ENCODE peak calls at places on chromosomes 12 and 14, in four cellular contexts. I is A549, R is IMR-90, T is HCT116. A is an unnamed sample.

GRCh38 chr12:16325426-16325825 is 22.0 kb upstream of the MGST1 start:
- DNase-seq in I (no peak), R (no peak), T (no peak), A (no peak)

GRCh38 chr12:17793854-17794253 is 296.1 kb downstream of the RERGL start:
- DNase-seq in I (no peak), R (no peak), T (no peak), A (no peak)

GRCh38 chr14:96086032-96086431 is 46.9 kb downstream of the C14orf132 start:
- DNase-seq in I (peak), R (peak), T (no peak), A (no peak)

GRCh38 chr12:48388938-48389337 is 38.2 kb upstream of the ZNF641 start:
- DNase-seq in I (no peak), R (peak), T (no peak), A (no peak)

GRCh38 chr12:3034067-3034750 is 43.0 kb upstream of the TSPAN9 start:
- DNase-seq in I (peak), R (peak), T (peak), A (peak)

GRCh38 chr12:1773937-1774655 is 46.3 kb upstream of the LRTM2 start:
- DNase-seq in I (no peak), R (peak), T (no peak), A (no peak)

GRCh38 chr14:69798339-69798735 is 1.3 kb upstream of the SLC10A1 start:
- DNase-seq in I (no peak), R (no peak), T (no peak), A (no peak)

GRCh38 chr14:66745078-66745477 is 237.1 kb downstream of the GPHN start:
- DNase-seq in I (no peak), R (no peak), T (no peak), A (no peak)

GRCh38 chr14:71320734-71321555 is 413.7 kb downstream of the PCNX1 start:
- DNase-seq in I (peak), R (peak), T (no peak), A (peak)
- TF ChIP-seq POLR2A in I (no peak), R (peak), T (no peak), A (no peak)

GRCh38 chr12:54017845-54018607 is 9.2 kb downstream of the HOXC8 start:
- DNase-seq in I (peak), R (peak), T (peak), A (peak)
- TF ChIP-seq POLR2A in I (peak), R (no peak), T (peak), A (no peak)

GRCh38 chr12:46383654-46384450 is 11.3 kb upstream of the SLC38A2 start:
- DNase-seq in I (peak), R (peak), T (peak), A (peak)
- TF ChIP-seq POLR2A in I (peak), R (peak), T (peak), A (peak)

GRCh38 chr14:101731187-101732080 is 30.1 kb upstream of the PPP2R5C start:
- DNase-seq in I (peak), R (peak), T (peak), A (no peak)
- TF ChIP-seq POLR2A in I (no peak), R (no peak), T (no peak), A (no peak)

GRCh38 chr12:45125997-45126396 is 75.1 kb upstream of the DBX2 start:
- DNase-seq in I (no peak), R (no peak), T (no peak), A (no peak)

GRCh38 chr12:45122776-45123380 is 72.0 kb upstream of the DBX2 start:
- DNase-seq in I (peak), R (peak), T (peak), A (peak)

GRCh38 chr12:45121224-45121623 is 70.3 kb upstream of the DBX2 start:
- DNase-seq in I (peak), R (no peak), T (no peak), A (no peak)

GRCh38 chr12:45128637-45129036 is 77.7 kb upstream of the DBX2 start:
- DNase-seq in I (no peak), R (no peak), T (no peak), A (no peak)

GRCh38 chr12:45124485-45125155 is 73.7 kb upstream of the DBX2 start:
- DNase-seq in I (no peak), R (no peak), T (no peak), A (no peak)
- TF ChIP-seq POLR2A in I (no peak), R (no peak), T (no peak), A (no peak)

GRCh38 chr14:90522585-90523191 is 125.9 kb downstream of the CALM1 start:
- DNase-seq in I (no peak), R (no peak), T (no peak), A (no peak)
- TF ChIP-seq POLR2A in I (no peak), R (no peak), T (no peak), A (no peak)

GRCh38 chr12:124939428-124940142 is 25.1 kb upstream of the UBC start:
- DNase-seq in I (peak), R (peak), T (peak), A (no peak)

GRCh38 chr12:124941170-124941527 is 26.7 kb upstream of the UBC start:
- DNase-seq in I (no peak), R (no peak), T (no peak), A (no peak)

GRCh38 chr12:124938606-124939427 is 24.4 kb upstream of the UBC start:
- DNase-seq in I (peak), R (peak), T (peak), A (no peak)

GRCh38 chr12:124940143-124940392 is 25.6 kb upstream of the UBC start:
- DNase-seq in I (no peak), R (no peak), T (no peak), A (no peak)

DNA sequence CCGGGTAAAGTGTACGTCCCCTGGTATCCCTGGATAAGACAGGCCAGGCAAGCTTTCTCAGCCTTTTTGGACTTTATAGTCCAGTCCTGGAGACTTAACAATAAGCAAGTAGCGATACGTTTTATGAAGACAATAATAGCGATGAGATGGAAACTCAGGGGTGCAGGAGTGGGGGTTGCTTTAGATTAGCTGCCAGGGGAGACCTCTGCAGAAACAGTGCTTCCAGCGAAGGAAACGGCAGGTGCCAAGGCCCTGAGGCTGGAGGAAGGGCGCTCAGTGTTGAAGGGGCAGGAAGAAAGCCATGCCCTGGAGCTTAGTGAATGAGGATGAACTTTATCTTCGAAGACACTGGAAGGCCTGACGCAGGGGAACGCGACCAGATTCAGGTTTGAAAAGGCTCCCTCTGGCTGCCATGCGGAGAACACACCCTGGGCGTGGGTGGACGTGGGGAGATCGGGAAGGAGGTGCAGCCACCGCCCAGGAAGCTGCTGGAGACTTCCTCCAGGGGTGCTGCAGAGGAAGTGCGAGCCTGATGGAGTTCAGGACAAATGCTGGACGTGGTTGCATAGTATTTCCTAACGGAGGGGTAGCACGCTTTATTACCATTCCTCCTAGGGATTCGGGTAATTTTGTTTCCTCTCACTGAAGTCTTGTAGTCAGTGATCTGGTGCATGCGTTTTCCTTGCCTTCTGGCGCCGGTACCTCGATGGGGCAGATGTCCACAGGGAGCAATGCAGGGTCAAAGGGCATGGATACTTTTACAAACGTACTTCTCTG is 26.1 kb upstream of the UBC start:
- DNase-seq in I (peak), R (peak), T (peak), A (no peak)
- TF ChIP-seq POLR2A in I (peak), R (no peak), T (no peak), A (peak)

GRCh38 chr12:120686690-120687569 is at the start of gene MLEC:
- DNase-seq in I (peak), R (peak), T (peak), A (peak)

GRCh38 chr12:120688527-120689071 is 1.6 kb downstream of the MLEC start:
- DNase-seq in I (no peak), R (no peak), T (no peak), A (peak)

GRCh38 chr12:120684523-120684932 is 2.4 kb upstream of the MLEC start:
- DNase-seq in I (peak), R (peak), T (no peak), A (no peak)

GRCh38 chr12:120687570-120688289 is 781 bp downstream of the MLEC start:
- DNase-seq in I (no peak), R (no peak), T (no peak), A (peak)

DNA sequence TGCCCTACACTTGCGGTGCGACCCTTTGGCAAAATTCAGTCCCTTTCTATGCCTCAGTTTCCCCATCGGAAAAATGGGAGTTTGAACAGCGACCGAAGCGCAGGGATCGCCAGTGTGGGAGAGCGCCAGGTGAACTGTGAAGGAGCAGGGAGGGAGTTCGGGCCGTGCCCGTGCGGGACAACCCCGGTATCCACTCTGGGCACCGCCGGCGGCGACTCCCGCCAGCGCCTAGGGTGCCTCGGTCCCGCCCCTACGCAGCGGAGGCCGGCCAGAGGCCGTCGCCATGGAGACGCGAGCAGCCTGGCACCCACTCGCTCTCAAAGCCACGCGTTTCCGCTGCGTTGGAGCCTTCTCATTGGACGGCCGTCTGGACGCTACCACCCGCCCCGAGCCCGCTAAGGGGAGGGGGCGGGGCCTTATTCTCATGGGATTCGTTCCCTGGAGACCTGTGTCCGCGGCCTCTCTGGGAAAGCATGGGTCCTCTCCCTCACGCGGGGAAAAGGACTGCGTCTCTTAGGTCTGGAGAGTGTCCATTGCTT is 729 bp upstream of the MLEC start:
- DNase-seq in I (peak), R (peak), T (peak), A (peak)
- TF ChIP-seq POLR2A in I (peak), R (no peak), T (peak), A (peak)

A was measured in erythroblast.